ENCODE peak calls at places on chromosomes 7 and 10, in five cellular contexts. One of them, this sample, is unnamed.

GRCh38 chr7:79781716-79782115 is 328.2 kb upstream of the MAGI2 start:
- DNase-seq in T-helper 2 cell: no peak
- DNase-seq in NCI-H187: no peak
- DNase-seq in non-pigmented ciliary epithelial cell: no peak
- DNase-seq in AG08396: no peak
- DNase-seq in this sample: no peak

GRCh38 chr7:146948708-146949107 is 832.1 kb downstream of the CNTNAP2 start:
- DNase-seq in T-helper 2 cell: no peak
- DNase-seq in NCI-H187: no peak
- DNase-seq in non-pigmented ciliary epithelial cell: no peak
- DNase-seq in AG08396: no peak
- DNase-seq in this sample: no peak

GRCh38 chr7:82530361-82530760 is 86.8 kb upstream of the CACNA2D1 start:
- DNase-seq in T-helper 2 cell: no peak
- DNase-seq in NCI-H187: no peak
- DNase-seq in non-pigmented ciliary epithelial cell: no peak
- DNase-seq in AG08396: no peak
- DNase-seq in this sample: no peak

GRCh38 chr10:86261933-86262665 is 104.5 kb downstream of the GRID1 start:
- DNase-seq in T-helper 2 cell: no peak
- DNase-seq in NCI-H187: no peak
- DNase-seq in non-pigmented ciliary epithelial cell: no peak
- DNase-seq in AG08396: no peak
- DNase-seq in this sample: no peak

GRCh38 chr10:62182595-62182994 is 86.0 kb downstream of the RTKN2 start:
- DNase-seq in T-helper 2 cell: no peak
- DNase-seq in NCI-H187: no peak
- DNase-seq in non-pigmented ciliary epithelial cell: no peak
- DNase-seq in AG08396: no peak
- DNase-seq in this sample: no peak

GRCh38 chr7:72275412-72276070 is 136.6 kb downstream of the CALN1 start:
- DNase-seq in T-helper 2 cell: no peak
- DNase-seq in NCI-H187: no peak
- DNase-seq in non-pigmented ciliary epithelial cell: no peak
- DNase-seq in AG08396: no peak
- DNase-seq in this sample: no peak

GRCh38 chr7:75820688-75821087 is 7.1 kb upstream of the CCL24 start:
- DNase-seq in T-helper 2 cell: no peak
- DNase-seq in NCI-H187: no peak
- DNase-seq in non-pigmented ciliary epithelial cell: no peak
- DNase-seq in AG08396: no peak
- DNase-seq in this sample: no peak

GRCh38 chr10:23439920-23440875 is 1.3 kb downstream of the OTUD1 start:
- DNase-seq in T-helper 2 cell: peak
- DNase-seq in NCI-H187: no peak
- DNase-seq in non-pigmented ciliary epithelial cell: no peak
- DNase-seq in AG08396: peak
- DNase-seq in this sample: peak

GRCh38 chr7:151566897-151567320 is 47.2 kb upstream of the RHEB start:
- DNase-seq in T-helper 2 cell: no peak
- DNase-seq in NCI-H187: no peak
- DNase-seq in non-pigmented ciliary epithelial cell: no peak
- DNase-seq in AG08396: peak
- DNase-seq in this sample: peak